ENCODE peak calls at places on chromosomes 7 and 10, in eight cellular contexts. One of them, this sample, is unnamed.

GRCh38 chr7:47047384-47047783 is 534.5 kb downstream of the TNS3 start:
- DNase-seq in retina: no peak
- DNase-seq in prostate gland: no peak
- DNase-seq in nephron progenitor cell: no peak
- DNase-seq in activated CD4-positive, alpha-beta T cell treated with anti-CD3 and anti-CD28 coated beads, Interleukin-2, amount 10 ng/mL, durations not matched to agents 7 days and 5 days: no peak
- DNase-seq in HuH-7.5: no peak
- DNase-seq in NAMALWA: no peak
- DNase-seq in AG08396: no peak
- DNase-seq in this sample: no peak

GRCh38 chr10:62044569-62044968 is 143.1 kb downstream of the ARID5B start:
- DNase-seq in nephron progenitor cell: no peak
- DNase-seq in NAMALWA: peak; percentile 35
- DNase-seq in activated CD4-positive, alpha-beta T cell treated with anti-CD3 and anti-CD28 coated beads, Interleukin-2, amount 10 ng/mL, durations not matched to agents 7 days and 5 days: no peak
- DNase-seq in prostate gland: no peak
- DNase-seq in HuH-7.5: no peak
- DNase-seq in retina: no peak
- DNase-seq in AG08396: no peak
- DNase-seq in this sample: no peak

GRCh38 chr7:3301831-3302618 is 973 bp downstream of the SDK1 start:
- DNase-seq in prostate gland: peak; percentile 8
- DNase-seq in retina: peak; percentile 57
- DNase-seq in AG08396: peak; percentile 11
- DNase-seq in nephron progenitor cell: peak; percentile 49
- DNase-seq in HuH-7.5: no peak
- DNase-seq in activated CD4-positive, alpha-beta T cell treated with anti-CD3 and anti-CD28 coated beads, Interleukin-2, amount 10 ng/mL, durations not matched to agents 7 days and 5 days: no peak
- DNase-seq in NAMALWA: no peak
- DNase-seq in this sample: no peak

GRCh38 chr10:61477469-61477868 is 24.3 kb upstream of the TMEM26 start:
- DNase-seq in activated CD4-positive, alpha-beta T cell treated with anti-CD3 and anti-CD28 coated beads, Interleukin-2, amount 10 ng/mL, durations not matched to agents 7 days and 5 days: no peak
- DNase-seq in prostate gland: no peak
- DNase-seq in nephron progenitor cell: no peak
- DNase-seq in HuH-7.5: no peak
- DNase-seq in retina: no peak
- DNase-seq in NAMALWA: no peak
- DNase-seq in AG08396: no peak
- DNase-seq in this sample: no peak

GRCh38 chr7:30700941-30701340 is 18.7 kb upstream of the CRHR2 start:
- DNase-seq in HuH-7.5: no peak
- DNase-seq in prostate gland: no peak
- DNase-seq in retina: no peak
- DNase-seq in nephron progenitor cell: no peak
- DNase-seq in activated CD4-positive, alpha-beta T cell treated with anti-CD3 and anti-CD28 coated beads, Interleukin-2, amount 10 ng/mL, durations not matched to agents 7 days and 5 days: no peak
- DNase-seq in AG08396: no peak
- DNase-seq in NAMALWA: no peak
- DNase-seq in this sample: no peak

GRCh38 chr7:43674559-43675436 is 54.5 kb downstream of the COA1 start:
- DNase-seq in NAMALWA: no peak
- DNase-seq in nephron progenitor cell: no peak
- DNase-seq in activated CD4-positive, alpha-beta T cell treated with anti-CD3 and anti-CD28 coated beads, Interleukin-2, amount 10 ng/mL, durations not matched to agents 7 days and 5 days: no peak
- DNase-seq in prostate gland: no peak
- DNase-seq in HuH-7.5: no peak
- DNase-seq in AG08396: peak; percentile 60
- DNase-seq in retina: no peak
- DNase-seq in this sample: no peak

GRCh38 chr7:7157887-7158271 is 24.5 kb upstream of the C1GALT1 start:
- DNase-seq in NAMALWA: peak; percentile 45
- DNase-seq in prostate gland: no peak
- DNase-seq in nephron progenitor cell: no peak
- DNase-seq in AG08396: peak; percentile 28
- DNase-seq in activated CD4-positive, alpha-beta T cell treated with anti-CD3 and anti-CD28 coated beads, Interleukin-2, amount 10 ng/mL, durations not matched to agents 7 days and 5 days: no peak
- DNase-seq in HuH-7.5: no peak
- DNase-seq in retina: no peak
- DNase-seq in this sample: no peak

GRCh38 chr7:115356139-115356746 is 434.3 kb downstream of the MDFIC start:
- DNase-seq in retina: no peak
- DNase-seq in NAMALWA: peak; percentile 42
- DNase-seq in AG08396: peak; percentile 4
- DNase-seq in prostate gland: no peak
- DNase-seq in HuH-7.5: no peak
- DNase-seq in activated CD4-positive, alpha-beta T cell treated with anti-CD3 and anti-CD28 coated beads, Interleukin-2, amount 10 ng/mL, durations not matched to agents 7 days and 5 days: no peak
- DNase-seq in nephron progenitor cell: no peak
- DNase-seq in this sample: no peak

GRCh38 chr7:85191383-85191782 is 4.5 kb upstream of the SEMA3D start:
- DNase-seq in AG08396: peak; percentile 20
- DNase-seq in prostate gland: no peak
- DNase-seq in HuH-7.5: peak; percentile 6
- DNase-seq in nephron progenitor cell: no peak
- DNase-seq in activated CD4-positive, alpha-beta T cell treated with anti-CD3 and anti-CD28 coated beads, Interleukin-2, amount 10 ng/mL, durations not matched to agents 7 days and 5 days: no peak
- DNase-seq in NAMALWA: peak; percentile 44
- DNase-seq in retina: no peak
- DNase-seq in this sample: no peak

GRCh38 chr7:111486472-111487142 is 75.7 kb downstream of the IMMP2L start:
- DNase-seq in NAMALWA: peak; percentile 68
- DNase-seq in AG08396: peak; percentile 47
- DNase-seq in prostate gland: no peak
- DNase-seq in retina: peak; percentile 66
- DNase-seq in nephron progenitor cell: peak; percentile 10
- DNase-seq in HuH-7.5: peak; percentile 41
- DNase-seq in activated CD4-positive, alpha-beta T cell treated with anti-CD3 and anti-CD28 coated beads, Interleukin-2, amount 10 ng/mL, durations not matched to agents 7 days and 5 days: peak; percentile 24
- DNase-seq in this sample: no peak

GRCh38 chr7:142714375-142714774 is 34.9 kb upstream of the PRSS1 start:
- DNase-seq in NAMALWA: peak; percentile 36
- DNase-seq in activated CD4-positive, alpha-beta T cell treated with anti-CD3 and anti-CD28 coated beads, Interleukin-2, amount 10 ng/mL, durations not matched to agents 7 days and 5 days: peak; percentile 58
- DNase-seq in HuH-7.5: no peak
- DNase-seq in retina: no peak
- DNase-seq in nephron progenitor cell: no peak
- DNase-seq in prostate gland: no peak
- DNase-seq in AG08396: no peak
- DNase-seq in this sample: peak; percentile 25

GRCh38 chr7:54811925-54812264 is 52.9 kb upstream of the SEC61G start:
- DNase-seq in nephron progenitor cell: no peak
- DNase-seq in HuH-7.5: no peak
- DNase-seq in retina: no peak
- DNase-seq in AG08396: peak; percentile 51
- DNase-seq in prostate gland: no peak
- DNase-seq in NAMALWA: no peak
- DNase-seq in activated CD4-positive, alpha-beta T cell treated with anti-CD3 and anti-CD28 coated beads, Interleukin-2, amount 10 ng/mL, durations not matched to agents 7 days and 5 days: no peak
- DNase-seq in this sample: no peak

GRCh38 chr7:50851451-50851850 is 68.8 kb upstream of the GRB10 start:
- DNase-seq in nephron progenitor cell: no peak
- DNase-seq in HuH-7.5: no peak
- DNase-seq in retina: no peak
- DNase-seq in activated CD4-positive, alpha-beta T cell treated with anti-CD3 and anti-CD28 coated beads, Interleukin-2, amount 10 ng/mL, durations not matched to agents 7 days and 5 days: no peak
- DNase-seq in AG08396: no peak
- DNase-seq in prostate gland: no peak
- DNase-seq in NAMALWA: no peak
- DNase-seq in this sample: no peak